ENCODE peak calls at places on chromosomes 6 and 20, in four cellular contexts. One of them, this sample, is unnamed.

GRCh38 chr6:17853533-17853932 is 133.9 kb downstream of the KIF13A start:
- DNase-seq in SW480: no peak
- DNase-seq in A549: no peak
- DNase-seq in cardiac muscle cell: no peak
- DNase-seq in this sample: no peak

GRCh38 chr6:15464211-15464725 is 198.6 kb downstream of the DTNBP1 start:
- DNase-seq in SW480: peak
- DNase-seq in A549: peak
- DNase-seq in cardiac muscle cell: no peak
- DNase-seq in this sample: peak

GRCh38 chr6:153563001-153563400 is 431.9 kb upstream of the RGS17 start:
- DNase-seq in SW480: no peak
- DNase-seq in A549: peak
- DNase-seq in cardiac muscle cell: no peak
- DNase-seq in this sample: no peak

GRCh38 chr6:89310929-89311328 is 4.2 kb downstream of the GABRR2 start:
- DNase-seq in SW480: peak
- DNase-seq in A549: no peak
- DNase-seq in cardiac muscle cell: no peak
- DNase-seq in this sample: no peak

GRCh38 chr20:44028341-44028715 is 113.7 kb downstream of the TOX2 start:
- DNase-seq in SW480: no peak
- DNase-seq in A549: no peak
- DNase-seq in cardiac muscle cell: no peak
- DNase-seq in this sample: no peak

GRCh38 chr6:163438940-163439335 is 24.4 kb downstream of the QKI start:
- DNase-seq in SW480: no peak
- DNase-seq in A549: no peak
- DNase-seq in cardiac muscle cell: no peak
- DNase-seq in this sample: peak

GRCh38 chr6:41640436-41640835 is 2.2 kb downstream of the MDFI start:
- DNase-seq in SW480: no peak
- DNase-seq in A549: no peak
- DNase-seq in cardiac muscle cell: peak
- DNase-seq in this sample: no peak

GRCh38 chr6:22017272-22017671 is 279.6 kb downstream of the PRL start:
- DNase-seq in SW480: no peak
- DNase-seq in A549: no peak
- DNase-seq in cardiac muscle cell: no peak
- DNase-seq in this sample: no peak

GRCh38 chr20:52154575-52154974 is 37.0 kb downstream of the ZFP64 start:
- DNase-seq in SW480: no peak
- DNase-seq in A549: no peak
- DNase-seq in cardiac muscle cell: no peak
- DNase-seq in this sample: no peak

GRCh38 chr6:151436814-151437213 is 15.1 kb downstream of the RMND1 start:
- DNase-seq in SW480: no peak
- DNase-seq in A549: peak
- DNase-seq in cardiac muscle cell: peak
- DNase-seq in this sample: no peak

GRCh38 chr20:4328541-4328940 is 313.2 kb upstream of the RNF24 start:
- DNase-seq in SW480: no peak
- DNase-seq in A549: no peak
- DNase-seq in cardiac muscle cell: no peak
- DNase-seq in this sample: no peak

GRCh38 chr20:50992336-50992732 is 30.6 kb downstream of the KCNG1 start:
- DNase-seq in SW480: no peak
- DNase-seq in A549: no peak
- DNase-seq in cardiac muscle cell: no peak
- DNase-seq in this sample: no peak

GRCh38 chr6:26031151-26031594 is 56.1 kb upstream of the HFE start:
- DNase-seq in SW480: peak
- DNase-seq in A549: peak
- DNase-seq in cardiac muscle cell: no peak
- DNase-seq in this sample: no peak

GRCh38 chr20:36162272-36162966 is 7.9 kb downstream of the EPB41L1 start:
- DNase-seq in SW480: no peak
- DNase-seq in A549: no peak
- DNase-seq in cardiac muscle cell: no peak
- DNase-seq in this sample: peak

GRCh38 chr20:38098952-38099351 is 65.4 kb downstream of the RPRD1B start:
- DNase-seq in SW480: no peak
- DNase-seq in A549: no peak
- DNase-seq in cardiac muscle cell: no peak
- DNase-seq in this sample: no peak

GRCh38 chr6:169326067-169326799 is 72.6 kb upstream of the THBS2 start:
- DNase-seq in SW480: peak
- DNase-seq in A549: peak
- DNase-seq in cardiac muscle cell: peak
- DNase-seq in this sample: peak

GRCh38 chr20:53706511-53707031 is 112.9 kb upstream of the ZNF217 start:
- DNase-seq in SW480: no peak
- DNase-seq in A549: no peak
- DNase-seq in cardiac muscle cell: peak
- DNase-seq in this sample: no peak

GRCh38 chr6:105781248-105781647 is 304.9 kb upstream of the PRDM1 start:
- DNase-seq in SW480: peak
- DNase-seq in A549: no peak
- DNase-seq in cardiac muscle cell: no peak
- DNase-seq in this sample: no peak

GRCh38 chr6:103797738-103798137 is 1062.0 kb downstream of the HACE1 start:
- DNase-seq in SW480: peak
- DNase-seq in A549: no peak
- DNase-seq in cardiac muscle cell: peak
- DNase-seq in this sample: peak

GRCh38 chr6:37119387-37119886 is 50.5 kb upstream of the PIM1 start:
- DNase-seq in SW480: no peak
- DNase-seq in A549: no peak
- DNase-seq in cardiac muscle cell: no peak
- DNase-seq in this sample: no peak

GRCh38 chr20:15022921-15023320 is 685.5 kb upstream of the FLRT3 start:
- DNase-seq in SW480: no peak
- DNase-seq in A549: no peak
- DNase-seq in cardiac muscle cell: no peak
- DNase-seq in this sample: no peak

GRCh38 chr6:71585472-71585871 is 296.9 kb downstream of the OGFRL1 start:
- DNase-seq in SW480: no peak
- DNase-seq in A549: no peak
- DNase-seq in cardiac muscle cell: no peak
- DNase-seq in this sample: no peak

GRCh38 chr6:36560822-36561221 is 13.5 kb upstream of the STK38 start:
- DNase-seq in SW480: no peak
- DNase-seq in A549: no peak
- DNase-seq in cardiac muscle cell: no peak
- DNase-seq in this sample: no peak